ENCODE peak calls at places on chromosome 21, in eight cellular contexts. One of them, this sample, is unnamed.

GRCh38 chr21:41924355-41924754 is 29.5 kb downstream of the C2CD2 start:
- DNase-seq in tibial artery: no peak
- DNase-seq in heart left ventricle: no peak
- DNase-seq in CD8-positive, alpha-beta T cell: no peak
- DNase-seq in GM23338: no peak
- DNase-seq in left lung: no peak
- DNase-seq in right lobe of liver: no peak
- DNase-seq in cardiac muscle cell: no peak
- DNase-seq in this sample: no peak

GRCh38 chr21:29496337-29496736 is 197.6 kb downstream of the BACH1 start:
- DNase-seq in tibial artery: no peak
- DNase-seq in heart left ventricle: no peak
- DNase-seq in CD8-positive, alpha-beta T cell: no peak
- DNase-seq in GM23338: no peak
- DNase-seq in left lung: no peak
- DNase-seq in right lobe of liver: no peak
- DNase-seq in cardiac muscle cell: no peak
- DNase-seq in this sample: no peak

GRCh38 chr21:43755820-43756594 is 20.1 kb downstream of the CSTB start:
- DNase-seq in tibial artery: no peak
- DNase-seq in heart left ventricle: no peak
- DNase-seq in CD8-positive, alpha-beta T cell: no peak
- DNase-seq in GM23338: no peak
- DNase-seq in left lung: no peak
- DNase-seq in right lobe of liver: no peak
- DNase-seq in cardiac muscle cell: no peak
- DNase-seq in this sample: peak

GRCh38 chr21:40925481-40925880 is 78.5 kb upstream of the DSCAM start:
- DNase-seq in tibial artery: no peak
- DNase-seq in heart left ventricle: no peak
- DNase-seq in CD8-positive, alpha-beta T cell: no peak
- DNase-seq in GM23338: no peak
- DNase-seq in left lung: no peak
- DNase-seq in right lobe of liver: no peak
- DNase-seq in cardiac muscle cell: no peak
- DNase-seq in this sample: no peak

GRCh38 chr21:37684115-37684493 is 232.2 kb downstream of the KCNJ6 start:
- DNase-seq in tibial artery: no peak
- DNase-seq in heart left ventricle: no peak
- DNase-seq in CD8-positive, alpha-beta T cell: no peak
- DNase-seq in GM23338: no peak
- DNase-seq in left lung: no peak
- DNase-seq in right lobe of liver: no peak
- DNase-seq in cardiac muscle cell: no peak
- DNase-seq in this sample: no peak

GRCh38 chr21:20875741-20876140 is 122.5 kb upstream of the NCAM2 start:
- DNase-seq in tibial artery: no peak
- DNase-seq in heart left ventricle: no peak
- DNase-seq in CD8-positive, alpha-beta T cell: no peak
- DNase-seq in GM23338: peak
- DNase-seq in left lung: no peak
- DNase-seq in right lobe of liver: no peak
- DNase-seq in cardiac muscle cell: peak
- DNase-seq in this sample: no peak

GRCh38 chr21:45302082-45303061 is 14.7 kb upstream of the POFUT2 start:
- DNase-seq in tibial artery: peak
- DNase-seq in heart left ventricle: peak
- DNase-seq in CD8-positive, alpha-beta T cell: peak
- DNase-seq in GM23338: no peak
- DNase-seq in left lung: peak
- DNase-seq in right lobe of liver: peak
- DNase-seq in cardiac muscle cell: no peak
- DNase-seq in this sample: peak

GRCh38 chr21:29302340-29302991 is 3.7 kb downstream of the BACH1 start:
- DNase-seq in tibial artery: no peak
- DNase-seq in heart left ventricle: no peak
- DNase-seq in CD8-positive, alpha-beta T cell: no peak
- DNase-seq in GM23338: no peak
- DNase-seq in left lung: no peak
- DNase-seq in right lobe of liver: no peak
- DNase-seq in cardiac muscle cell: peak
- DNase-seq in this sample: no peak

GRCh38 chr21:28127390-28127789 is 865.3 kb downstream of the LTN1 start:
- DNase-seq in tibial artery: no peak
- DNase-seq in heart left ventricle: no peak
- DNase-seq in CD8-positive, alpha-beta T cell: no peak
- DNase-seq in GM23338: no peak
- DNase-seq in left lung: no peak
- DNase-seq in right lobe of liver: no peak
- DNase-seq in cardiac muscle cell: no peak
- DNase-seq in this sample: no peak

GRCh38 chr21:14685568-14685967 is 139.5 kb upstream of the SAMSN1 start:
- DNase-seq in tibial artery: no peak
- DNase-seq in heart left ventricle: no peak
- DNase-seq in CD8-positive, alpha-beta T cell: no peak
- DNase-seq in GM23338: no peak
- DNase-seq in left lung: no peak
- DNase-seq in right lobe of liver: no peak
- DNase-seq in cardiac muscle cell: no peak
- DNase-seq in this sample: no peak

GRCh38 chr21:42358261-42358660 is 7.5 kb upstream of the TFF2 start:
- DNase-seq in tibial artery: no peak
- DNase-seq in heart left ventricle: no peak
- DNase-seq in CD8-positive, alpha-beta T cell: no peak
- DNase-seq in GM23338: no peak
- DNase-seq in left lung: no peak
- DNase-seq in right lobe of liver: peak
- DNase-seq in cardiac muscle cell: no peak
- DNase-seq in this sample: no peak

GRCh38 chr21:42118901-42119300 is 47.8 kb downstream of the UMODL1 start:
- DNase-seq in tibial artery: no peak
- DNase-seq in heart left ventricle: peak
- DNase-seq in CD8-positive, alpha-beta T cell: no peak
- DNase-seq in GM23338: no peak
- DNase-seq in left lung: peak
- DNase-seq in right lobe of liver: no peak
- DNase-seq in cardiac muscle cell: no peak
- DNase-seq in this sample: no peak

GRCh38 chr21:44088401-44088780 is 18.8 kb upstream of the PWP2 start:
- DNase-seq in tibial artery: no peak
- DNase-seq in heart left ventricle: no peak
- DNase-seq in CD8-positive, alpha-beta T cell: no peak
- DNase-seq in GM23338: no peak
- DNase-seq in left lung: no peak
- DNase-seq in right lobe of liver: no peak
- DNase-seq in cardiac muscle cell: no peak
- DNase-seq in this sample: no peak

GRCh38 chr21:23887709-23888303 is 1719.5 kb downstream of the MRPL39 start:
- DNase-seq in tibial artery: no peak
- DNase-seq in heart left ventricle: no peak
- DNase-seq in CD8-positive, alpha-beta T cell: peak
- DNase-seq in GM23338: no peak
- DNase-seq in left lung: no peak
- DNase-seq in right lobe of liver: no peak
- DNase-seq in cardiac muscle cell: no peak
- DNase-seq in this sample: no peak

GRCh38 chr21:37369307-37369854 is 2.8 kb downstream of the DYRK1A start:
- DNase-seq in tibial artery: no peak
- DNase-seq in heart left ventricle: no peak
- DNase-seq in CD8-positive, alpha-beta T cell: no peak
- DNase-seq in GM23338: no peak
- DNase-seq in left lung: no peak
- DNase-seq in right lobe of liver: no peak
- DNase-seq in cardiac muscle cell: no peak
- DNase-seq in this sample: no peak

GRCh38 chr21:37463083-37463780 is 96.7 kb downstream of the DYRK1A start:
- DNase-seq in tibial artery: no peak
- DNase-seq in heart left ventricle: no peak
- DNase-seq in CD8-positive, alpha-beta T cell: no peak
- DNase-seq in GM23338: peak
- DNase-seq in left lung: no peak
- DNase-seq in right lobe of liver: no peak
- DNase-seq in cardiac muscle cell: no peak
- DNase-seq in this sample: no peak

GRCh38 chr21:45747233-45747766 is 103.8 kb downstream of the PCBP3 start:
- DNase-seq in tibial artery: no peak
- DNase-seq in heart left ventricle: no peak
- DNase-seq in CD8-positive, alpha-beta T cell: no peak
- DNase-seq in GM23338: no peak
- DNase-seq in left lung: no peak
- DNase-seq in right lobe of liver: no peak
- DNase-seq in cardiac muscle cell: no peak
- DNase-seq in this sample: no peak

GRCh38 chr21:36379236-36379635 is 6.0 kb upstream of the CHAF1B start:
- DNase-seq in tibial artery: no peak
- DNase-seq in heart left ventricle: no peak
- DNase-seq in CD8-positive, alpha-beta T cell: no peak
- DNase-seq in GM23338: no peak
- DNase-seq in left lung: no peak
- DNase-seq in right lobe of liver: no peak
- DNase-seq in cardiac muscle cell: no peak
- DNase-seq in this sample: no peak

GRCh38 chr21:44013380-44014088 is 1.4 kb downstream of the TRAPPC10 start:
- DNase-seq in tibial artery: no peak
- DNase-seq in heart left ventricle: no peak
- DNase-seq in CD8-positive, alpha-beta T cell: no peak
- DNase-seq in GM23338: peak
- DNase-seq in left lung: no peak
- DNase-seq in right lobe of liver: no peak
- DNase-seq in cardiac muscle cell: no peak
- DNase-seq in this sample: no peak

GRCh38 chr21:38797470-38797869 is 8.3 kb upstream of the ETS2 start:
- DNase-seq in tibial artery: no peak
- DNase-seq in heart left ventricle: no peak
- DNase-seq in CD8-positive, alpha-beta T cell: no peak
- DNase-seq in GM23338: no peak
- DNase-seq in left lung: no peak
- DNase-seq in right lobe of liver: no peak
- DNase-seq in cardiac muscle cell: peak
- DNase-seq in this sample: no peak
- H3K27ac ChIP-seq in tibial artery: no peak
- H3K27ac ChIP-seq in heart left ventricle: no peak
- H3K27ac ChIP-seq in CD8-positive, alpha-beta T cell: no peak
- H3K27ac ChIP-seq in GM23338: no peak
- H3K27ac ChIP-seq in left lung: no peak
- H3K27ac ChIP-seq in right lobe of liver: peak
- H3K27ac ChIP-seq in cardiac muscle cell: peak
- H3K27ac ChIP-seq in this sample: no peak

GRCh38 chr21:8994640-8995511 is 1526.5 kb upstream of the TPTE start:
- DNase-seq in tibial artery: no peak
- DNase-seq in heart left ventricle: no peak
- DNase-seq in CD8-positive, alpha-beta T cell: no peak
- DNase-seq in GM23338: peak
- DNase-seq in left lung: no peak
- DNase-seq in right lobe of liver: no peak
- DNase-seq in cardiac muscle cell: no peak
- DNase-seq in this sample: no peak
- TF ChIP-seq CTCF in tibial artery: no peak
- TF ChIP-seq CTCF in heart left ventricle: no peak
- TF ChIP-seq CTCF in CD8-positive, alpha-beta T cell: no peak
- TF ChIP-seq CTCF in GM23338: no peak
- TF ChIP-seq CTCF in left lung: no peak
- TF ChIP-seq CTCF in right lobe of liver: no peak
- TF ChIP-seq CTCF in cardiac muscle cell: no peak
- TF ChIP-seq CTCF in this sample: no peak

DNA sequence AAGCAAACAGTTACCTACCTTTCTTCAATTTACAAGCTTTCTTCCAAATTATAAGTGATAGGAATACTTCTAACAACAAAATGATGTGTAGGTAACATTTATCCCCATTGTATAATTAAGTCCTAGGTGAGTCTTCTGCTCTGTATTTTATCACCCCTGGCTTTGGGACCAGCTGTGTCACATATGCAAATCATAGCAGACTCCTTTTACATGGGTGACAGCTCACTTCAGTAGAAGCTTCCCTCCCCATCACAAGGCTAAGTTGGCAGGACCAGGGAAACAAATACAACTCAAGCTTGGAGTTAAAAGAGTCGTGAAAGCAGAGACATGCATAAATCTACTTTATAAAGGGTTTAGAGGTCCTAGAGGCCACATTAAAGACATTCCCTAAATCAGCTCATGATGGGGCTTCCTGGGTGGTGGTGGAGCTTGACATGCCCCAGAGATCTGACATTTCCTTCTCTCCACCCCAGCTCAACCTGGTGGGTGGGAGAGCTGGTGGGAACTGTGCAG is 121.2 kb upstream of the RUNX1 start:
- DNase-seq in tibial artery: no peak
- DNase-seq in heart left ventricle: no peak
- DNase-seq in CD8-positive, alpha-beta T cell: no peak
- DNase-seq in GM23338: no peak
- DNase-seq in left lung: no peak
- DNase-seq in right lobe of liver: no peak
- DNase-seq in cardiac muscle cell: no peak
- DNase-seq in this sample: no peak
- H3K27ac ChIP-seq in tibial artery: no peak
- H3K27ac ChIP-seq in heart left ventricle: no peak
- H3K27ac ChIP-seq in CD8-positive, alpha-beta T cell: no peak
- H3K27ac ChIP-seq in GM23338: no peak
- H3K27ac ChIP-seq in left lung: no peak
- H3K27ac ChIP-seq in right lobe of liver: no peak
- H3K27ac ChIP-seq in cardiac muscle cell: no peak
- H3K27ac ChIP-seq in this sample: no peak

GRCh38 chr21:31330144-31330483 is 13.9 kb downstream of the TIAM1 start:
- DNase-seq in tibial artery: no peak
- DNase-seq in heart left ventricle: no peak
- DNase-seq in CD8-positive, alpha-beta T cell: no peak
- DNase-seq in GM23338: no peak
- DNase-seq in left lung: no peak
- DNase-seq in right lobe of liver: no peak
- DNase-seq in cardiac muscle cell: no peak
- DNase-seq in this sample: no peak

GRCh38 chr21:31334648-31335121 is 9.4 kb downstream of the TIAM1 start:
- DNase-seq in tibial artery: no peak
- DNase-seq in heart left ventricle: no peak
- DNase-seq in CD8-positive, alpha-beta T cell: no peak
- DNase-seq in GM23338: no peak
- DNase-seq in left lung: no peak
- DNase-seq in right lobe of liver: no peak
- DNase-seq in cardiac muscle cell: no peak
- DNase-seq in this sample: no peak

GRCh38 chr21:31329431-31330143 is 14.5 kb downstream of the TIAM1 start:
- DNase-seq in tibial artery: no peak
- DNase-seq in heart left ventricle: no peak
- DNase-seq in CD8-positive, alpha-beta T cell: no peak
- DNase-seq in GM23338: no peak
- DNase-seq in left lung: no peak
- DNase-seq in right lobe of liver: no peak
- DNase-seq in cardiac muscle cell: no peak
- DNase-seq in this sample: no peak

GRCh38 chr21:31332525-31332924 is 11.5 kb downstream of the TIAM1 start:
- DNase-seq in tibial artery: no peak
- DNase-seq in heart left ventricle: no peak
- DNase-seq in CD8-positive, alpha-beta T cell: no peak
- DNase-seq in GM23338: no peak
- DNase-seq in left lung: no peak
- DNase-seq in right lobe of liver: no peak
- DNase-seq in cardiac muscle cell: no peak
- DNase-seq in this sample: no peak

DNA sequence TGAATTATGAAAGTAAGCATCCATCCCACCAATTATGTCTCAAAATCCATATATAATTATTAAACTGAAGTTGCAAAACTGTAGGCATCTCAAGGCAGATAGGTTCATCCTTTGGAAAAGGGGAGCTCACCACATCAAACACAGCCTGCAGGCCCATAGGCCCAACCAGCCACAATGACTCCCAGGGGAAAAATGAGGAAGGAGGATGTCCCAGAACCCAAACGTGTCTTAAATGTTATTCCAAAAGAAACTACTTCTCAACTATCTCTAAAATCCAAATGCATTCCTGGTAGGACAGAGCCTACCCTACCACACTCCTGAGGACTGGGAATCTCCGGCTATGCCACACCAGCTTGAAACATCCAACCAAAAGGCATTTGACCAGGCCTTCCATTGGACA is 12.8 kb downstream of the TIAM1 start:
- DNase-seq in tibial artery: no peak
- DNase-seq in heart left ventricle: no peak
- DNase-seq in CD8-positive, alpha-beta T cell: no peak
- DNase-seq in GM23338: no peak
- DNase-seq in left lung: no peak
- DNase-seq in right lobe of liver: no peak
- DNase-seq in cardiac muscle cell: no peak
- DNase-seq in this sample: no peak
- TF ChIP-seq CTCF in tibial artery: no peak
- TF ChIP-seq CTCF in heart left ventricle: no peak
- TF ChIP-seq CTCF in CD8-positive, alpha-beta T cell: no peak
- TF ChIP-seq CTCF in GM23338: no peak
- TF ChIP-seq CTCF in left lung: no peak
- TF ChIP-seq CTCF in right lobe of liver: no peak
- TF ChIP-seq CTCF in cardiac muscle cell: no peak
- TF ChIP-seq CTCF in this sample: no peak